ENCODE peak calls at places on chromosomes 13 and 19, in seven cellular contexts. One of them, this sample, is unnamed.
A peak's percentile ranks its signal among the peaks of the same experiment; 100 is the strongest.

GRCh38 chr13:24216176-24216575 is 55.7 kb downstream of the SPATA13 start:
- DNase-seq in adrenal gland: no peak
- DNase-seq in stomach: no peak
- DNase-seq in psoas muscle: no peak
- DNase-seq in colonic mucosa: no peak
- DNase-seq in breast epithelium: no peak
- DNase-seq in right cardiac atrium: no peak
- DNase-seq in this sample: no peak

GRCh38 chr13:82010780-82011179 is 1669.9 kb upstream of the SPRY2 start:
- DNase-seq in adrenal gland: no peak
- DNase-seq in stomach: no peak
- DNase-seq in psoas muscle: no peak
- DNase-seq in colonic mucosa: no peak
- DNase-seq in breast epithelium: no peak
- DNase-seq in right cardiac atrium: no peak
- DNase-seq in this sample: no peak

GRCh38 chr19:5903502-5904301 is at the start of gene NDUFA11:
- DNase-seq in adrenal gland: peak; percentile 100
- DNase-seq in stomach: peak; percentile 99
- DNase-seq in psoas muscle: peak; percentile 99
- DNase-seq in colonic mucosa: peak; percentile 100
- DNase-seq in breast epithelium: peak; percentile 99
- DNase-seq in right cardiac atrium: peak; percentile 99
- DNase-seq in this sample: peak; percentile 99

GRCh38 chr13:114015608-114016295 is 41.9 kb upstream of the C13orf46 start:
- DNase-seq in adrenal gland: peak; percentile 19
- DNase-seq in stomach: peak; percentile 64
- DNase-seq in psoas muscle: peak; percentile 81
- DNase-seq in colonic mucosa: peak; percentile 41
- DNase-seq in breast epithelium: peak; percentile 48
- DNase-seq in right cardiac atrium: peak; percentile 70
- DNase-seq in this sample: peak; percentile 75

GRCh38 chr19:13623686-13624405 is 117.6 kb upstream of the CACNA1A start:
- DNase-seq in adrenal gland: no peak
- DNase-seq in stomach: no peak
- DNase-seq in psoas muscle: no peak
- DNase-seq in colonic mucosa: no peak
- DNase-seq in breast epithelium: no peak
- DNase-seq in right cardiac atrium: no peak
- DNase-seq in this sample: no peak

GRCh38 chr19:33098023-33098652 is 17.2 kb downstream of the GPATCH1 start:
- DNase-seq in adrenal gland: peak; percentile 9
- DNase-seq in stomach: peak; percentile 82
- DNase-seq in psoas muscle: no peak
- DNase-seq in colonic mucosa: no peak
- DNase-seq in breast epithelium: no peak
- DNase-seq in right cardiac atrium: peak; percentile 47
- DNase-seq in this sample: peak; percentile 39

GRCh38 chr13:80921556-80921955 is 580.6 kb upstream of the SPRY2 start:
- DNase-seq in adrenal gland: no peak
- DNase-seq in stomach: no peak
- DNase-seq in psoas muscle: no peak
- DNase-seq in colonic mucosa: no peak
- DNase-seq in breast epithelium: no peak
- DNase-seq in right cardiac atrium: no peak
- DNase-seq in this sample: no peak

GRCh38 chr19:574658-575526 is 2.5 kb downstream of the BSG start:
- DNase-seq in adrenal gland: peak; percentile 66
- DNase-seq in stomach: peak; percentile 69
- DNase-seq in psoas muscle: peak; percentile 38
- DNase-seq in colonic mucosa: peak; percentile 36
- DNase-seq in breast epithelium: no peak
- DNase-seq in right cardiac atrium: peak; percentile 84
- DNase-seq in this sample: no peak

GRCh38 chr13:23599083-23599925 is 29.1 kb downstream of the TNFRSF19 start:
- DNase-seq in adrenal gland: no peak
- DNase-seq in stomach: no peak
- DNase-seq in psoas muscle: no peak
- DNase-seq in colonic mucosa: no peak
- DNase-seq in breast epithelium: no peak
- DNase-seq in right cardiac atrium: no peak
- DNase-seq in this sample: no peak

GRCh38 chr13:39527961-39528720 is 74.9 kb downstream of the LHFPL6 start:
- DNase-seq in adrenal gland: peak; percentile 28
- DNase-seq in stomach: no peak
- DNase-seq in psoas muscle: peak; percentile 27
- DNase-seq in colonic mucosa: no peak
- DNase-seq in breast epithelium: no peak
- DNase-seq in right cardiac atrium: no peak
- DNase-seq in this sample: no peak

GRCh38 chr13:91664036-91664435 is 265.6 kb downstream of the GPC5 start:
- DNase-seq in adrenal gland: no peak
- DNase-seq in stomach: no peak
- DNase-seq in psoas muscle: no peak
- DNase-seq in colonic mucosa: no peak
- DNase-seq in breast epithelium: no peak
- DNase-seq in right cardiac atrium: no peak
- DNase-seq in this sample: peak; percentile 12

GRCh38 chr13:72959643-72960042 is 99.2 kb upstream of the KLF5 start:
- DNase-seq in adrenal gland: no peak
- DNase-seq in stomach: no peak
- DNase-seq in psoas muscle: no peak
- DNase-seq in colonic mucosa: no peak
- DNase-seq in breast epithelium: no peak
- DNase-seq in right cardiac atrium: no peak
- DNase-seq in this sample: no peak

GRCh38 chr19:11495481-11495880 is 10.2 kb downstream of the ZNF653 start:
- DNase-seq in adrenal gland: peak; percentile 92
- DNase-seq in stomach: no peak
- DNase-seq in psoas muscle: no peak
- DNase-seq in colonic mucosa: no peak
- DNase-seq in breast epithelium: no peak
- DNase-seq in right cardiac atrium: no peak
- DNase-seq in this sample: no peak

GRCh38 chr13:73258396-73258795 is 199.6 kb downstream of the KLF5 start:
- DNase-seq in adrenal gland: no peak
- DNase-seq in stomach: no peak
- DNase-seq in psoas muscle: no peak
- DNase-seq in colonic mucosa: no peak
- DNase-seq in breast epithelium: no peak
- DNase-seq in right cardiac atrium: no peak
- DNase-seq in this sample: no peak

GRCh38 chr13:33260168-33261098 is 25.1 kb downstream of the STARD13 start:
- DNase-seq in adrenal gland: peak; percentile 49
- DNase-seq in stomach: no peak
- DNase-seq in psoas muscle: no peak
- DNase-seq in colonic mucosa: no peak
- DNase-seq in breast epithelium: no peak
- DNase-seq in right cardiac atrium: peak; percentile 45
- DNase-seq in this sample: no peak
- H3K4me1 ChIP-seq in adrenal gland: peaks cover 7% of the 10 kb centered on the region
- H3K4me1 ChIP-seq in stomach: peaks cover 87% of the 10 kb centered on the region
- H3K4me1 ChIP-seq in psoas muscle: peaks cover 55% of the 10 kb centered on the region
- H3K4me1 ChIP-seq in colonic mucosa: no peaks in the 10 kb centered on the region
- H3K4me1 ChIP-seq in breast epithelium: peaks cover 11% of the 10 kb centered on the region
- H3K4me1 ChIP-seq in right cardiac atrium: peaks cover 34% of the 10 kb centered on the region
- H3K4me1 ChIP-seq in this sample: peaks cover 39% of the 10 kb centered on the region

DNA sequence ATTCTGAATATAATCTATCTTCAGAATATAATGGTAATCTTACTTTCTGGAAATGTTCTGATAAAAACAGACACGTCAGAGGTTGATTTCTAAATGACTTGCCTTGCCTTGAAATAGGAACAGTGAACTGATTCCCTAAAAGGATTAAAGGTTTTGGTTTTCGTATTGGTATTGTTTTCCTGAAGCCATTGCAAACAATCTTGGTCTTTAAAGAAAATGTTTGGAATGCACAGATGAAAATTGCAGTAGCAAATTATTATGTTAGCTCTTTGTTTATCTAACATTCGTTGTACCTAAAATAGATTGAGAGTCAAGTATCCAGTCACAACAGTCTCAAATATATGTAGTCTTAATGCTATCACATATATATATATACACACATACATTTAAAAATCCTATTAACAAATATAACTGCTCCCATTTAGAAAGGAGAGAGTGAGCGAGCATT is 1.7 kb downstream of the ITM2B start:
- DNase-seq in adrenal gland: no peak
- DNase-seq in stomach: no peak
- DNase-seq in psoas muscle: no peak
- DNase-seq in colonic mucosa: no peak
- DNase-seq in breast epithelium: no peak
- DNase-seq in right cardiac atrium: no peak
- DNase-seq in this sample: no peak
- H3K4me3 ChIP-seq in adrenal gland: no peak overlapping the region
- H3K4me3 ChIP-seq in stomach: peak overlapping the region; percentile 86
- H3K4me3 ChIP-seq in psoas muscle: peak overlapping the region; percentile 97
- H3K4me3 ChIP-seq in colonic mucosa: peak overlapping the region; percentile 94
- H3K4me3 ChIP-seq in breast epithelium: peak overlapping the region; percentile 99
- H3K4me3 ChIP-seq in right cardiac atrium: peak overlapping the region; percentile 77
- H3K4me3 ChIP-seq in this sample: no peak overlapping the region

GRCh38 chr13:21234537-21234936 is 58.1 kb downstream of the MRPL57 start:
- DNase-seq in adrenal gland: peak; percentile 3
- DNase-seq in stomach: no peak
- DNase-seq in psoas muscle: no peak
- DNase-seq in colonic mucosa: no peak
- DNase-seq in breast epithelium: no peak
- DNase-seq in right cardiac atrium: no peak
- DNase-seq in this sample: no peak
- H3K27ac ChIP-seq in adrenal gland: no peak overlapping the region
- H3K27ac ChIP-seq in stomach: no peak overlapping the region
- H3K27ac ChIP-seq in psoas muscle: no peak overlapping the region
- H3K27ac ChIP-seq in colonic mucosa: no peak overlapping the region
- H3K27ac ChIP-seq in breast epithelium: no peak overlapping the region
- H3K27ac ChIP-seq in right cardiac atrium: no peak overlapping the region
- H3K27ac ChIP-seq in this sample: no peak overlapping the region

DNA sequence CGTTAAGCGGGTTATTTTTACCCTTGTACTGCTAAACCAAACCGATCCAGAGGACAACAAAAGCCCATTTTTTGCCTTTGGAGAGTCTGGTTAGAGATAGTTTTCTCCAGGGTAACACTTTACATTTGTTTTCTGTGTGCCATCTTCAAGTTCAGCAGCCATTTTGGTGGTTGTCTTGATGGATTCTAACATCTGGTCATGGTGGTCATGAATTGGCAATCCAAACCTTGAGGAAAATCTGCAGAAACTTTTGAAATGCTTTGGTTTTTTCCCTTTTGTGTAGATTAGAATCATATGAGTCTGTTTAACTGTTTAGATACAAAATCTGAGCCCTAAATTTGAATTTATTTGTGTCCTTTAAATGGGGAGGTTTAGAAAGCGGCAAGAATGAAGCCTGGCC is 16.6 kb downstream of the HNRNPM start:
- DNase-seq in adrenal gland: no peak
- DNase-seq in stomach: no peak
- DNase-seq in psoas muscle: no peak
- DNase-seq in colonic mucosa: no peak
- DNase-seq in breast epithelium: no peak
- DNase-seq in right cardiac atrium: no peak
- DNase-seq in this sample: no peak
- H3K4me1 ChIP-seq in adrenal gland: peaks cover 23% of the 10 kb centered on the region
- H3K4me1 ChIP-seq in stomach: peaks cover 72% of the 10 kb centered on the region
- H3K4me1 ChIP-seq in psoas muscle: peaks cover 74% of the 10 kb centered on the region
- H3K4me1 ChIP-seq in colonic mucosa: peaks cover 7% of the 10 kb centered on the region
- H3K4me1 ChIP-seq in breast epithelium: peaks cover 29% of the 10 kb centered on the region
- H3K4me1 ChIP-seq in right cardiac atrium: peaks cover 12% of the 10 kb centered on the region
- H3K4me1 ChIP-seq in this sample: peaks cover 40% of the 10 kb centered on the region

GRCh38 chr13:67229438-67230242 is 496 bp downstream of the PCDH9 start:
- DNase-seq in adrenal gland: no peak
- DNase-seq in stomach: no peak
- DNase-seq in psoas muscle: no peak
- DNase-seq in colonic mucosa: no peak
- DNase-seq in breast epithelium: no peak
- DNase-seq in right cardiac atrium: no peak
- DNase-seq in this sample: no peak

GRCh38 chr13:67230243-67230773 is at the start of gene PCDH9:
- DNase-seq in adrenal gland: peak; percentile 95
- DNase-seq in stomach: peak; percentile 95
- DNase-seq in psoas muscle: peak; percentile 95
- DNase-seq in colonic mucosa: peak; percentile 94
- DNase-seq in breast epithelium: peak; percentile 91
- DNase-seq in right cardiac atrium: peak; percentile 99
- DNase-seq in this sample: peak; percentile 87

GRCh38 chr13:67232384-67232783 is 2.2 kb upstream of the PCDH9 start:
- DNase-seq in adrenal gland: no peak
- DNase-seq in stomach: no peak
- DNase-seq in psoas muscle: no peak
- DNase-seq in colonic mucosa: no peak
- DNase-seq in breast epithelium: no peak
- DNase-seq in right cardiac atrium: no peak
- DNase-seq in this sample: no peak

GRCh38 chr13:67231481-67231940 is 1.4 kb upstream of the PCDH9 start:
- DNase-seq in adrenal gland: no peak
- DNase-seq in stomach: no peak
- DNase-seq in psoas muscle: no peak
- DNase-seq in colonic mucosa: no peak
- DNase-seq in breast epithelium: no peak
- DNase-seq in right cardiac atrium: no peak
- DNase-seq in this sample: no peak

GRCh38 chr13:67230774-67231480 is 791 bp upstream of the PCDH9 start:
- DNase-seq in adrenal gland: peak; percentile 49
- DNase-seq in stomach: peak; percentile 67
- DNase-seq in psoas muscle: peak; percentile 64
- DNase-seq in colonic mucosa: peak; percentile 41
- DNase-seq in breast epithelium: peak; percentile 24
- DNase-seq in right cardiac atrium: peak; percentile 85
- DNase-seq in this sample: peak; percentile 39
- H3K4me3 ChIP-seq in adrenal gland: peak overlapping the region; percentile 58
- H3K4me3 ChIP-seq in stomach: peak overlapping the region; percentile 94
- H3K4me3 ChIP-seq in psoas muscle: peak overlapping the region; percentile 84
- H3K4me3 ChIP-seq in colonic mucosa: peak overlapping the region; percentile 73
- H3K4me3 ChIP-seq in breast epithelium: peak overlapping the region; percentile 69
- H3K4me3 ChIP-seq in right cardiac atrium: peak overlapping the region; percentile 82
- H3K4me3 ChIP-seq in this sample: peak overlapping the region; percentile 73

DNA sequence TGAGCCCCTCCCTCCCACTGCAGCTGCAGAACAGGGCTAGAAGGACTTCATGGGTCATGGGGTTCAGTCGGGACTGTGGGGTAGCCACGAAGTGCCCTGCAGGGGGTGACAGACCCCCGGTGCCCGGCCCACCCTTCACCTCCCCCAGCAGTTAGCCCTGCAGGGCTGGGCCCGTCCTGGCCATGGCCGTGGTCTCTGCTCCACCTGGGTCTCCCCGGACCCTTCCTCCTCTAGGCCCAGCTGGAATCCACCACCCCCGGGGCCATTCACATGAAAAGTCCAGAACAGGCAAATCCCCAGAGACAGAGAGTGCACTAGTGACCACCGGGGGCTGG is 17.3 kb downstream of the MKNK2 start:
- DNase-seq in adrenal gland: no peak
- DNase-seq in stomach: no peak
- DNase-seq in psoas muscle: no peak
- DNase-seq in colonic mucosa: no peak
- DNase-seq in breast epithelium: no peak
- DNase-seq in right cardiac atrium: no peak
- DNase-seq in this sample: no peak
- H3K27ac ChIP-seq in adrenal gland: no peak overlapping the region
- H3K27ac ChIP-seq in stomach: peak overlapping the region; percentile 95
- H3K27ac ChIP-seq in psoas muscle: peak overlapping the region; percentile 99
- H3K27ac ChIP-seq in colonic mucosa: no peak overlapping the region
- H3K27ac ChIP-seq in breast epithelium: peak overlapping the region; percentile 34
- H3K27ac ChIP-seq in right cardiac atrium: no peak overlapping the region
- H3K27ac ChIP-seq in this sample: peak overlapping the region; percentile 97

This sample was measured in transverse colon.